ENCODE peak calls at places on chromosome 4, in five cellular contexts. R is H9, N is IMR-90, H is neuronal stem cell, V is H1. B is an unnamed sample.

GRCh38 chr4:31370866-31371465 is 650.8 kb downstream of the PCDH7 start:
- DNase-seq in R (no peak), N (peak; percentile 28), H (peak; percentile 39), V (no peak), B (peak; percentile 52)

GRCh38 chr4:27692098-27692679 is 831.5 kb downstream of the STIM2 start:
- DNase-seq in R (peak; percentile 61), N (peak; percentile 29), H (no peak), V (no peak), B (peak; percentile 36)

GRCh38 chr4:4574792-4575191 is 32.9 kb upstream of the STX18 start:
- DNase-seq in R (peak; percentile 47), N (peak; percentile 72), H (no peak), V (peak; percentile 51), B (peak; percentile 92)

GRCh38 chr4:26022346-26022891 is 108.4 kb downstream of the SMIM20 start:
- DNase-seq in R (no peak), N (peak; percentile 80), H (no peak), V (no peak), B (peak; percentile 73)

GRCh38 chr4:159434496-159435241 is 331.8 kb downstream of the RAPGEF2 start:
- DNase-seq in R (no peak), N (peak; percentile 65), H (no peak), V (no peak), B (peak; percentile 48)

GRCh38 chr4:86118696-86119095 is 241.2 kb downstream of the MAPK10 start:
- DNase-seq in R (no peak), N (no peak), H (no peak), V (no peak), B (no peak)

GRCh38 chr4:152957437-152958185 is 21.5 kb downstream of the FHDC1 start:
- DNase-seq in R (no peak), N (no peak), H (no peak), V (no peak), B (peak; percentile 44)

GRCh38 chr4:109169160-109169559 is 133.3 kb downstream of the COL25A1 start:
- DNase-seq in R (no peak), N (peak; percentile 4), H (no peak), V (no peak), B (no peak)

GRCh38 chr4:57055873-57056272 is 54.3 kb downstream of the IGFBP7 start:
- DNase-seq in R (no peak), N (no peak), H (no peak), V (no peak), B (peak; percentile 78)

GRCh38 chr4:108149588-108150380 is 18.9 kb downstream of the LEF1 start:
- DNase-seq in R (no peak), N (no peak), H (no peak), V (no peak), B (no peak)

GRCh38 chr4:151169223-151169622 is 69.8 kb downstream of the RPS3A start:
- DNase-seq in R (no peak), N (peak; percentile 99), H (peak; percentile 14), V (no peak), B (peak; percentile 97)

GRCh38 chr4:101210331-101210730 is 137.0 kb downstream of the PPP3CA start:
- DNase-seq in R (no peak), N (no peak), H (no peak), V (no peak), B (no peak)

GRCh38 chr4:159549092-159549491 is 446.2 kb downstream of the RAPGEF2 start:
- DNase-seq in R (no peak), N (peak; percentile 1), H (no peak), V (no peak), B (peak; percentile 33)

GRCh38 chr4:94472056-94472826 is 20.5 kb downstream of the PDLIM5 start:
- DNase-seq in R (no peak), N (peak; percentile 69), H (no peak), V (no peak), B (peak; percentile 67)

GRCh38 chr4:3160325-3160915 is 85.9 kb downstream of the HTT start:
- DNase-seq in R (no peak), N (no peak), H (no peak), V (no peak), B (no peak)

GRCh38 chr4:738781-739280 is 33.2 kb downstream of the PCGF3 start:
- DNase-seq in R (no peak), N (no peak), H (no peak), V (no peak), B (no peak)

GRCh38 chr4:165556383-165556782 is 177.6 kb downstream of the CPE start:
- DNase-seq in R (no peak), N (no peak), H (no peak), V (no peak), B (no peak)

GRCh38 chr4:88830576-88830975 is 132.9 kb upstream of the NAP1L5 start:
- DNase-seq in R (no peak), N (no peak), H (no peak), V (no peak), B (no peak)

GRCh38 chr4:185276036-185276435 is 66.6 kb downstream of the SNX25 start:
- DNase-seq in R (no peak), N (peak; percentile 64), H (no peak), V (no peak), B (no peak)

GRCh38 chr4:4711902-4712301 is 147.6 kb upstream of the MSX1 start:
- DNase-seq in R (no peak), N (no peak), H (no peak), V (no peak), B (no peak)

GRCh38 chr4:47427936-47428335 is 35.6 kb downstream of the COMMD8 start:
- DNase-seq in R (no peak), N (no peak), H (no peak), V (no peak), B (no peak)

GRCh38 chr4:10083861-10084641 is 32.5 kb downstream of the WDR1 start:
- DNase-seq in R (no peak), N (no peak), H (no peak), V (no peak), B (no peak)

GRCh38 chr4:39697740-39698423 is at the start of gene UBE2K:
- DNase-seq in R (peak; percentile 85), N (peak; percentile 82), H (peak; percentile 90), V (peak; percentile 92), B (peak; percentile 88)

GRCh38 chr4:14184265-14184664 is 556.7 kb upstream of the BOD1L1 start:
- DNase-seq in R (no peak), N (peak; percentile 16), H (no peak), V (no peak), B (no peak)

GRCh38 chr4:1578968-1579833 is 104.9 kb downstream of the FAM53A start:
- DNase-seq in R (peak; percentile 79), N (peak; percentile 28), H (peak; percentile 56), V (peak; percentile 79), B (peak; percentile 82)

GRCh38 chr4:4408576-4409335 is 21.9 kb downstream of the NSG1 start:
- DNase-seq in R (no peak), N (no peak), H (no peak), V (no peak), B (no peak)

DNA sequence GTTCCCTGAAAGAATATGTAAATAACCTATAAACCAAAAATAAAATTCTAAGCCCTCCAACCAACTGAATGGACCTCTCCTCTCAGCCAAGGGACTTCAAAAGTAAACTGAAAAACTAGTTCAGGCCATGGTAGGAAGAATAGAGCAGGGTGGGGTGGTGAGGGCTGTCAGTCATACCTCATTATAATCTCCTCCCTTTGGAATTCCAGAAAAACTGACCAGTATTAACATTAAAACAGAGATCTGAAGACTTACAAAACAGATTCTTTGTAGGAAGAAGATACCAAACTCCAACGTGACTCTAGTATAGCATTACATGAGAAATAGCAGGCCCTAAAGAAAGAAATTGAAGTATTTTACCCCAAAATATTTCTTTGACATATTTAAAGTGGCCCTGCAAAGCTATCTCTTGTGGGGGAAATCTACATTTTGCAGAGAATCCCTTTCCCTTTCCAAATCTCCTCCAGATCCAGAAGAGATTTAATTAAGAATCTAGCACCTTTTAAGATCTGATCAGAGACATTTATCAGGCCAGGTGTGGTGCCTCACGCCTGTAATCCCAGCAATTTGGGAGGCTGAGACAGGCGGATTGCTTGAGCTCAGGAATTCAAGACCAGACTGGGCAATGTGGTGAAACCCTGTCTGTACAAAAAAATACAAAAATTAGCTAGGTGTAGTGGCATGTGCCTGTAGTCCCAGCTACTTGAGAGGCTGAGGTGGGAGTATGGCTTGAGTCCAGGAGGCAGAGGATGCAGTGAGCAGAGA is 15.1 kb downstream of the TBC1D9 start:
- DNase-seq in R (no peak), N (no peak), H (no peak), V (no peak), B (no peak)
- H2BK5ac ChIP-seq in R (no peak overlapping the region), N (no peak overlapping the region), H (no peak overlapping the region), V (no peak overlapping the region), B (no peak overlapping the region)

GRCh38 chr4:120111745-120112144 is 45.1 kb upstream of the MAD2L1 start:
- DNase-seq in R (no peak), N (no peak), H (no peak), V (no peak), B (no peak)
- H3K9me3 ChIP-seq in R (no peaks in the 10 kb centered on the region), N (no peaks in the 10 kb centered on the region), H (no peaks in the 10 kb centered on the region), V (no peaks in the 10 kb centered on the region), B (no peaks in the 10 kb centered on the region)

GRCh38 chr4:37478151-37478550 is 208.0 kb downstream of the RELL1 start:
- DNase-seq in R (no peak), N (no peak), H (no peak), V (no peak), B (no peak)

GRCh38 chr4:37482236-37482635 is 203.9 kb downstream of the RELL1 start:
- DNase-seq in R (no peak), N (no peak), H (no peak), V (no peak), B (no peak)

GRCh38 chr4:37483610-37484009 is 202.6 kb downstream of the RELL1 start:
- DNase-seq in R (no peak), N (no peak), H (no peak), V (no peak), B (no peak)

GRCh38 chr4:37481547-37482129 is 204.5 kb downstream of the RELL1 start:
- DNase-seq in R (no peak), N (no peak), H (no peak), V (no peak), B (no peak)

DNA sequence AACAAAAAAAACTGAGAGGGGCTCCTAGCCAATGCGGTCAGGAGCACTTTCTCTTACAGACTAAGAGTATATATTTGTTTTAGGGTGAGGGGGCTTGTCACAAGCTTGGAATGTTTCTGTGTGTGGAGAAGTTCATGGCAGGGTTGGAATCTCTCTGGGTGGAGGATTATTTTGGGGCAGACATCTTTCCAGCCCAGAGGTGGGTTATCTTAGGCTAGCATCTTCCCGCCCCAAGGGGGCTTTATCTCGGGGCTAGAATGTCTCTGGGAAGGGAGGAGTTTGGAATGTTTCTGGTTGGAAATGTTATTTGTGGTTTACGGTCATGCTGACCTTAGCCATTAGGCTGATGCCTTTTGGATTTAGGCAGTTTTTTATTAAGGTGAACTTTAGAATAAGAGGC is 205.7 kb downstream of the RELL1 start:
- DNase-seq in R (no peak), N (no peak), H (no peak), V (no peak), B (no peak)
- H2BK5ac ChIP-seq in R (no peak overlapping the region), N (no peak overlapping the region), H (no peak overlapping the region), V (no peak overlapping the region), B (no peak overlapping the region)

GRCh38 chr4:110292994-110293744 is 94.8 kb upstream of the ELOVL6 start:
- DNase-seq in R (no peak), N (no peak), H (no peak), V (no peak), B (no peak)

GRCh38 chr4:110294165-110294564 is 95.8 kb upstream of the ELOVL6 start:
- DNase-seq in R (no peak), N (peak; percentile 6), H (no peak), V (no peak), B (peak; percentile 54)

DNA sequence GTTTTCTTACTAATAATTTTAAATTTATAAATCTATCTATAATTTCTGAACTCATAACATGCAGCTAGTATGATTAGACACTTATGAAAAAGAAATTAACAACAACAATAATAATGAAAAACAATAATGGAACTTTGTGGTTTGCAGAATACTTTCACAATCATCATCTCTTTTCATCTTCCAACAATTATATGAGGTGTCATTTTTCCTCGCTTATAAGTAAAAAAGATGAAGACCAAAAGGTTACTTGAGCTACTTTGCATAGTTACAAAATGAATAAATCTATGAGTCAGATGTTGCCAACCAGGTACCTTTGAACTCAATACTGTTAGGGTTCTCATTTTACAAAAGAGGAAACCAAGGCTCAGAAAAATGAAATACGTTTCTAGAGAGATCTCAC is 98.5 kb upstream of the ELOVL6 start:
- DNase-seq in R (no peak), N (no peak), H (no peak), V (no peak), B (no peak)
- H3K9me3 ChIP-seq in R (no peaks in the 10 kb centered on the region), N (peaks cover 3% of the 10 kb centered on the region), H (no peaks in the 10 kb centered on the region), V (no peaks in the 10 kb centered on the region), B (no peaks in the 10 kb centered on the region)

B was measured in mesenchymal stem cell.